ENCODE peak calls at places on chromosome 13, in four cellular contexts. I is fibroblast of villous mesenchyme, C is A673, H is GM23338. L is an unnamed sample.

GRCh38 chr13:112983042-112983305 is 14.0 kb downstream of the MCF2L start:
- DNase-seq in I (no peak), C (no peak), H (no peak), L (no peak)

GRCh38 chr13:60448907-60449510 is 52.0 kb downstream of the TDRD3 start:
- DNase-seq in I (peak), C (peak), H (peak), L (peak)

GRCh38 chr13:59651479-59651878 is 512.2 kb downstream of the DIAPH3 start:
- DNase-seq in I (no peak), C (no peak), H (no peak), L (no peak)

GRCh38 chr13:114299604-114300305 is 14.5 kb upstream of the CHAMP1 start:
- DNase-seq in I (no peak), C (no peak), H (no peak), L (no peak)

GRCh38 chr13:21208755-21209154 is 32.3 kb downstream of the MRPL57 start:
- DNase-seq in I (peak), C (no peak), H (no peak), L (no peak)

GRCh38 chr13:36954542-36954941 is 34.5 kb upstream of the SMAD9 start:
- DNase-seq in I (no peak), C (no peak), H (no peak), L (no peak)

GRCh38 chr13:50512602-50513527 is 330.6 kb downstream of the DLEU7 start:
- DNase-seq in I (peak), C (no peak), H (no peak), L (peak)

GRCh38 chr13:86051134-86052103 is 252.2 kb upstream of the SLITRK6 start:
- DNase-seq in I (no peak), C (no peak), H (peak), L (no peak)

GRCh38 chr13:107271226-107271625 is 703.3 kb upstream of the ARGLU1 start:
- DNase-seq in I (peak), C (peak), H (peak), L (peak)

GRCh38 chr13:72763411-72763810 is 18.3 kb downstream of the DIS3 start:
- DNase-seq in I (no peak), C (no peak), H (no peak), L (peak)

GRCh38 chr13:35722438-35723060 is 246.1 kb upstream of the MAB21L1 start:
- DNase-seq in I (peak), C (no peak), H (no peak), L (no peak)

GRCh38 chr13:51731759-51732158 is 72.2 kb downstream of the DHRS12 start:
- DNase-seq in I (peak), C (peak), H (no peak), L (peak)

GRCh38 chr13:98447881-98448641 is 128.8 kb downstream of the STK24 start:
- DNase-seq in I (peak), C (peak), H (peak), L (peak)

GRCh38 chr13:49311816-49312215 is 64.1 kb downstream of the CDADC1 start:
- DNase-seq in I (no peak), C (no peak), H (no peak), L (no peak)

GRCh38 chr13:78604782-78605611 is 1.6 kb upstream of the POU4F1 start:
- DNase-seq in I (no peak), C (peak), H (peak), L (no peak)

GRCh38 chr13:111139874-111140561 is 24.9 kb downstream of the ARHGEF7 start:
- DNase-seq in I (no peak), C (no peak), H (no peak), L (no peak)

GRCh38 chr13:106186366-106187030 is 349.0 kb downstream of the EFNB2 start:
- DNase-seq in I (no peak), C (no peak), H (no peak), L (peak)

GRCh38 chr13:97112451-97113152 is 109.5 kb upstream of the MBNL2 start:
- DNase-seq in I (no peak), C (no peak), H (no peak), L (no peak)

GRCh38 chr13:67967031-67967430 is 736.9 kb upstream of the PCDH9 start:
- DNase-seq in I (no peak), C (no peak), H (no peak), L (no peak)

GRCh38 chr13:44040754-44041100 is 161.0 kb downstream of the LACC1 start:
- DNase-seq in I (peak), C (no peak), H (no peak), L (peak)

GRCh38 chr13:98142427-98143156 is at the start of gene FARP1:
- DNase-seq in I (peak), C (peak), H (peak), L (peak)

GRCh38 chr13:67043901-67044300 is 186.2 kb downstream of the PCDH9 start:
- DNase-seq in I (no peak), C (no peak), H (no peak), L (peak)

GRCh38 chr13:106859505-106859904 is 291.6 kb upstream of the ARGLU1 start:
- DNase-seq in I (no peak), C (no peak), H (peak), L (no peak)

GRCh38 chr13:98576215-98576945 is 527 bp downstream of the STK24 start:
- DNase-seq in I (peak), C (no peak), H (peak), L (peak)

GRCh38 chr13:20401958-20402856 is 123.5 kb downstream of the CRYL1 start:
- DNase-seq in I (peak), C (no peak), H (no peak), L (peak)

GRCh38 chr13:41411536-41411935 is 45.8 kb upstream of the RGCC start:
- DNase-seq in I (peak), C (peak), H (peak), L (peak)

GRCh38 chr13:46679369-46680180 is 117.4 kb downstream of the ESD start:
- DNase-seq in I (peak), C (peak), H (no peak), L (peak)
- TF ChIP-seq CTCF in I (no peak), C (no peak), H (no peak), L (peak)

DNA sequence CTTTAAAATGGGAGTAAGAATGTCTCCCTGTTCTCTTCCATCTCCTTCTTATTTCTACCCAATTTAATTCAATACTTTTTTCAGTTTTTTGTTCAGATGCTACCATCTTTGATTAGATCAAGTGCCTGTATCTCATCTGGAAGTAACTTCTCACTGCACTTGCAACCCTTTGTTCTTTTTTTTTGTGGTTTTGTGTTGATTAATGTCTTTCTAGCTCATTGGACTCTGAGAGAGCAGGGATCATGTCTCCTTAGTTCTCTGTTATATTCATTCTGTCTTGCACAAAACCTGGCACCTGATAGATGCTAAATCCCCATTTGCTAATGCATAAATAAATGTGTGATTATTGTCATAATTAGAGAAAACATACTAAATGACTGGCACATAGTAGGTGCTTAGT is 834 bp upstream of the ITGBL1 start:
- DNase-seq in I (no peak), C (no peak), H (no peak), L (no peak)
- H3K4me3 ChIP-seq in I (no peak), C (no peak), H (no peak), L (no peak)

DNA sequence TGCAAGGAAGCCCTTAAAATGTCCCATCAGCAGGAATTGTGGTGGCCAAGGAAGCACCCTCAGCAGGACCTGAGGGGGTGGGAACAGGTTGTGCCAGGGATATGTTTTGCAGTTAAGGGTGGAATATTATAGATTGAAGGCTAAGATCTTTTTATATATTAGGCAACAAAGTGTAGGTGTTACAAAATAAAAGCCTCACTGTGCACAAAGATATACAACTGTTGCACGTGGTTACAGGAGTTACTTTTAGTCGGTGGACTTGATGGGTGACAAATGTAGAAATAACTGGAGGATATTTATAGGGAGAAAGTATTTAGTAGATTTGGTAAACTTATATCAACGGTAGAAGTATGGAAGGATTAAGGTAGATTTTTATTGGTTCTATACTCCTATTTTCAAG is 35.1 kb downstream of the TBC1D4 start:
- DNase-seq in I (no peak), C (no peak), H (no peak), L (no peak)
- TF ChIP-seq CTCF in I (no peak), C (no peak), H (no peak), L (no peak)

GRCh38 chr13:33611016-33611805 is 206.7 kb upstream of the RFC3 start:
- DNase-seq in I (peak), C (peak), H (peak), L (peak)
- H3K4me3 ChIP-seq in I (peak), C (peak), H (no peak), L (no peak)

GRCh38 chr13:77274126-77274525 is 52.8 kb downstream of the MYCBP2 start:
- DNase-seq in I (no peak), C (no peak), H (no peak), L (peak)
- TF ChIP-seq CTCF in I (no peak), C (peak), H (peak), L (no peak)

L was measured in cardiac fibroblast.